ENCODE peak calls at places on chromosomes 16 and 17, in nine cellular contexts. T, O, Q, S, L, W, C, V and P are unnamed samples.

GRCh38 chr16:57186630-57187507 is 740 bp downstream of the RSPRY1 start:
- DNase-seq in Q (no peak), T (peak), L (peak), W (no peak), O (no peak), V (no peak), S (no peak), C (no peak), P (no peak)

GRCh38 chr17:80819422-80820164 is 172.0 kb upstream of the CHMP6 start:
- DNase-seq in V (no peak), Q (no peak), C (no peak), T (no peak), L (no peak), S (no peak), W (no peak), O (no peak), P (no peak)

GRCh38 chr16:59192551-59193199 is 458.6 kb upstream of the GOT2 start:
- DNase-seq in W (peak), S (peak), O (no peak), C (no peak), V (no peak), T (peak), Q (no peak), L (no peak), P (no peak)

GRCh38 chr16:67433131-67433719 is 2.3 kb downstream of the HSD11B2 start:
- DNase-seq in V (no peak), Q (no peak), T (no peak), W (no peak), C (no peak), S (no peak), L (no peak), O (no peak), P (no peak)

GRCh38 chr17:28846231-28846630 is 3.6 kb upstream of the FAM222B start:
- DNase-seq in T (no peak), Q (no peak), S (no peak), C (no peak), W (no peak), L (no peak), O (no peak), V (no peak), P (no peak)

GRCh38 chr17:72122002-72122310 is 1.1 kb downstream of the SOX9 start:
- DNase-seq in L (no peak), O (peak), S (no peak), T (peak), W (peak), Q (no peak), V (no peak), C (no peak), P (no peak)

GRCh38 chr16:84650062-84650991 is 2.0 kb downstream of the KLHL36 start:
- DNase-seq in Q (peak), L (no peak), O (no peak), W (peak), V (no peak), S (no peak), C (no peak), T (peak), P (no peak)

GRCh38 chr17:77716289-77716929 is 242.1 kb upstream of the TNRC6C start:
- DNase-seq in L (no peak), C (no peak), S (no peak), V (no peak), W (peak), Q (no peak), O (no peak), T (no peak), P (no peak)

GRCh38 chr16:22353933-22354541 is 20.4 kb downstream of the CDR2 start:
- DNase-seq in S (no peak), V (no peak), W (peak), O (no peak), T (no peak), L (no peak), C (no peak), Q (no peak), P (no peak)

GRCh38 chr17:1714980-1715802 is 5.0 kb upstream of the TLCD2 start:
- DNase-seq in O (peak), W (peak), Q (peak), T (peak), C (no peak), L (peak), V (no peak), S (peak), P (no peak)

GRCh38 chr17:55245986-55246385 is 18.8 kb upstream of the HLF start:
- DNase-seq in V (no peak), S (no peak), T (no peak), L (no peak), O (no peak), C (no peak), W (no peak), Q (no peak), P (no peak)

GRCh38 chr17:74239169-74239568 is 25.8 kb downstream of the TTYH2 start:
- DNase-seq in V (no peak), S (no peak), L (no peak), O (no peak), T (no peak), C (no peak), W (peak), Q (no peak), P (no peak)

GRCh38 chr16:23990507-23990906 is 154.7 kb downstream of the PRKCB start:
- DNase-seq in C (no peak), L (no peak), Q (no peak), S (no peak), V (no peak), T (no peak), W (no peak), O (no peak), P (no peak)

GRCh38 chr16:80852261-80852872 is 48.0 kb upstream of the CDYL2 start:
- DNase-seq in C (no peak), W (peak), S (no peak), V (peak), T (peak), L (no peak), Q (peak), O (no peak), P (no peak)

GRCh38 chr17:21549107-21549687 is 143.1 kb upstream of the KCNJ18 start:
- DNase-seq in O (no peak), W (peak), L (no peak), V (no peak), Q (no peak), C (no peak), T (peak), S (no peak), P (no peak)

GRCh38 chr17:63914471-63914870 is 3.4 kb upstream of the CSHL1 start:
- DNase-seq in C (no peak), W (no peak), O (no peak), V (no peak), S (no peak), L (no peak), T (no peak), Q (no peak), P (no peak)

GRCh38 chr17:29390856-29391631 is 881 bp downstream of the TAOK1 start:
- DNase-seq in C (no peak), Q (peak), O (no peak), L (no peak), S (no peak), V (no peak), W (peak), T (peak), P (no peak)

GRCh38 chr17:14745122-14745521 is 444.2 kb downstream of the HS3ST3B1 start:
- DNase-seq in S (no peak), W (no peak), C (no peak), L (no peak), T (peak), V (no peak), O (no peak), Q (no peak), P (no peak)

GRCh38 chr16:81798311-81799137 is 19.4 kb downstream of the PLCG2 start:
- DNase-seq in S (no peak), W (no peak), T (no peak), Q (no peak), O (no peak), L (no peak), V (no peak), C (no peak), P (no peak)

GRCh38 chr16:85570213-85570734 is 42.8 kb upstream of the GSE1 start:
- DNase-seq in W (no peak), S (no peak), V (no peak), Q (no peak), L (no peak), O (no peak), T (no peak), C (no peak), P (no peak)

GRCh38 chr16:5393070-5393469 is 295.5 kb upstream of the EEF2KMT start:
- DNase-seq in L (no peak), T (no peak), C (no peak), S (no peak), V (no peak), O (no peak), W (peak), Q (no peak), P (no peak)